ENCODE peak calls at places on chromosomes 6 and 20, in six cellular contexts. Z is epithelial cell of esophagus, I is A549, W is cardiac muscle cell, C is stomach, S is IMR-90. T is an unnamed sample.

GRCh38 chr6:35312763-35313125 is 15.1 kb downstream of the DEF6 start:
- DNase-seq in Z (no peak), I (no peak), W (no peak), C (no peak), S (no peak), T (no peak)

GRCh38 chr20:34871320-34871926 is 1.2 kb downstream of the GGT7 start:
- DNase-seq in Z (peak; percentile 32), I (no peak), W (no peak), C (no peak), S (no peak), T (no peak)

GRCh38 chr6:170250451-170250850 is 40.4 kb downstream of the DLL1 start:
- DNase-seq in Z (no peak), I (no peak), W (no peak), C (no peak), S (no peak), T (no peak)

GRCh38 chr6:124022641-124023040 is 219.0 kb downstream of the NKAIN2 start:
- DNase-seq in Z (no peak), I (no peak), W (no peak), C (no peak), S (no peak), T (no peak)

GRCh38 chr6:140779991-140780596 is 1352.6 kb upstream of the GJE1 start:
- DNase-seq in Z (peak; percentile 78), I (no peak), W (no peak), C (peak; percentile 29), S (no peak), T (no peak)

GRCh38 chr20:51140671-51141070 is 117.8 kb upstream of the KCNG1 start:
- DNase-seq in Z (no peak), I (no peak), W (no peak), C (no peak), S (no peak), T (no peak)

GRCh38 chr6:42963855-42964605 is 3.5 kb downstream of the GNMT start:
- DNase-seq in Z (peak; percentile 66), I (peak; percentile 63), W (peak; percentile 67), C (no peak), S (peak; percentile 58), T (no peak)

GRCh38 chr6:11868392-11868791 is 89.8 kb upstream of the ADTRP start:
- DNase-seq in Z (no peak), I (no peak), W (no peak), C (no peak), S (no peak), T (no peak)

GRCh38 chr6:90319044-90319443 is 22.4 kb upstream of the BACH2 start:
- DNase-seq in Z (peak; percentile 24), I (no peak), W (peak; percentile 15), C (no peak), S (peak; percentile 79), T (no peak)

GRCh38 chr6:133040025-133040838 is 200.9 kb upstream of the EYA4 start:
- DNase-seq in Z (peak; percentile 42), I (peak; percentile 34), W (peak; percentile 59), C (no peak), S (peak; percentile 34), T (no peak)

GRCh38 chr6:96675617-96676016 is 112.7 kb downstream of the FHL5 start:
- DNase-seq in Z (no peak), I (no peak), W (no peak), C (no peak), S (no peak), T (no peak)

GRCh38 chr20:3551681-3552434 is 81.0 kb downstream of the ATRN start:
- DNase-seq in Z (no peak), I (no peak), W (no peak), C (no peak), S (peak; percentile 12), T (no peak)

GRCh38 chr6:142566628-142567396 is 265.0 kb downstream of the ADGRG6 start:
- DNase-seq in Z (peak; percentile 63), I (peak; percentile 57), W (peak; percentile 71), C (peak; percentile 41), S (peak; percentile 47), T (peak; percentile 51)

GRCh38 chr6:142569676-142570075 is 267.9 kb downstream of the ADGRG6 start:
- DNase-seq in Z (peak; percentile 46), I (no peak), W (no peak), C (no peak), S (no peak), T (no peak)

GRCh38 chr6:142567476-142567875 is 265.7 kb downstream of the ADGRG6 start:
- DNase-seq in Z (no peak), I (no peak), W (no peak), C (no peak), S (no peak), T (no peak)

GRCh38 chr6:142570221-142570671 is 268.4 kb downstream of the ADGRG6 start:
- DNase-seq in Z (peak; percentile 80), I (no peak), W (no peak), C (peak; percentile 26), S (peak; percentile 52), T (no peak)

DNA sequence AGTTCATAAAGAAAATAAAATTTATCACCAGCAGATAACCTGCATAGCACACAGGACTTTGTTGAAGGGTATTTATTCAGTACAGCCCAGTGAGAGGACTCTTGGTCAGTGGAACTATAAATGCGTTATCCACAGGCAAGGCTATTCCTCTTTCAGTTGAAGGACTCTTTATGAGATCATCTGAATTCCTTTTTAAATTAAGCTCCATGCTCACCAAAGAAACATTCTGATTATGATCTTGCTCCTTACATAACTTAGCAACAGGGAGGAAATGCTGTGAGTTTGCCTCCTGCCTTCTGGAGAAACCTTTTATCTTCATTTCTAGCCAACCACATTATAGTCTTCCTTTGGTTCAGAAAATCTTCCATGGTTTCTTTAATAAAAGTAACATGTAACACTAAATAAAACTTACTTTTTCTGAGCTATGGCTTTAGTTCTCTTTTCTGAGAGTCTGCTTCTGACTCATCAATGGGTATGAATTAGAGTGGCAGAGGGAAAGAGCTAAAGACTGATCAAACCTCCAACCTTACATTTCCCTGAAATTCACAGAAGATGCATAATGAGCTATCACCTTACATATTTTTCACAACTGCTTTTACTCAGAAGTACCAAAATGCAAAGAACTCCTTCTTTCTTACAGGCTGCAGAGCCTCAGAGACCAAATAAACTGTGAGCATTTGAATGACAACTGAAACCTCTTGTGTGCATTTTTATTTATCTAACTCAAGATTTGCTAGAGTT is 267.2 kb downstream of the ADGRG6 start:
- DNase-seq in Z (peak; percentile 23), I (no peak), W (peak; percentile 32), C (no peak), S (peak; percentile 49), T (no peak)
- TF ChIP-seq CTCF in Z (no peak), I (no peak), W (no peak), C (no peak), S (no peak), T (no peak)

GRCh38 chr6:84539122-84539856 is 225.1 kb downstream of the TBX18 start:
- DNase-seq in Z (no peak), I (no peak), W (peak; percentile 9), C (no peak), S (no peak), T (no peak)

DNA sequence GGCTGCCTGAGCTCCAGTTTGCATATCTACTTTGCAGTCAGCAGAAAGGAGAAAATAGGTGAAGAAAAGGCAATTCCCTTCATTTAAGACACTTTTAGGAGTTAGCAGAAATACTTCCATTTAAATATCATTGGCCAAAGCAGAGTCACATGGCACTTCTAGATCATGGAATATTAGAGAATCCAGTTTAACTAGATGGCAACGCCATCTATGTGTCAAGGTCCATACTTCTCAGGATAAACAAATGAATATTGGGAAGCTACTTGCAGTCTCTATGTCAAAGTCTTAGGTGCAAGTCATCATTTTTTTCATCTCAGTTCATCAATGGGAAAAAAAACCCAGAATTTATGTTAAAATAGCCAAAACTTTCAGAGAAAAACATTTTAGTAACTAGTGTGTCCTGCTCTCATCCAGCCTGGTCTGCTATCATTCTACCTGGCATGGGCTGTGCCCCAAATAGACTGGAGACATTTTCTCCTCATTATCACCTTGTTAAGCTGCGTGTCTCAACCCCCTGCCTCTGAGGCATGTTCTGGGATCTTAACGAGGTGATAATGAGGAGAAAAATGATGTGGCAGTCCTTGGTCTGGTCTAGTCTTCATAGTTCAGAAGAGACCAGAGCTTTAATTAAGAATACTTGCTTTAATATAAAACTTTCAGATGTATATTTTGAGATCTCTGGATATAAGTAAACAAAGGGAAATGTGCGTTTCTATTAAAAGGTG is 227.3 kb downstream of the TBX18 start:
- DNase-seq in Z (peak; percentile 12), I (peak; percentile 22), W (no peak), C (no peak), S (no peak), T (no peak)
- TF ChIP-seq CTCF in Z (no peak), I (no peak), W (no peak), C (no peak), S (no peak), T (no peak)

GRCh38 chr20:57868310-57868709 is 158.5 kb upstream of the PMEPA1 start:
- DNase-seq in Z (no peak), I (no peak), W (no peak), C (no peak), S (no peak), T (no peak)
- TF ChIP-seq CTCF in Z (no peak), I (no peak), W (no peak), C (no peak), S (no peak), T (no peak)

GRCh38 chr6:117311310-117311709 is 46.0 kb downstream of the VGLL2 start:
- DNase-seq in Z (no peak), I (no peak), W (no peak), C (no peak), S (no peak), T (no peak)

DNA sequence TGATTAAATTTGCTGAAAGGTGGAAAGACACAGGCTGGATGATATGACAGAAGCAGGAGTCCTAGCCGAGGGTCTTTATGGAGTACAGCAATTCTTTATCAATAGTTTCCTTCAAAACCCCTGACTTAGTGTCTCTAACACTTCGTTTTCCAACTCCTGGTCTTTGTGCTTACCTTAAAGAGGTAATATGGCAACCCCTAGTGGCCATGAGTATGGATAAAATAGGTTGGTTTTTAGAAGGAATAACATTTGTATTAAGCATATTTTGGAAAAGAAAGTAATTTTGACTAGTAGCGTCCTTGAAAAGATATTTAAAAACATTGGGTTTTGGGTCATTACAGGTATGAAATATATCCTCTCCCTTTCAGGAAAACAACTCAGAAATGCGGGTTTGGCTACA is 51.9 kb downstream of the VGLL2 start:
- DNase-seq in Z (peak; percentile 59), I (peak; percentile 22), W (peak; percentile 11), C (no peak), S (peak; percentile 6), T (no peak)
- TF ChIP-seq CTCF in Z (peak; percentile 57), I (peak; percentile 40), W (peak; percentile 25), C (peak; percentile 11), S (peak; percentile 26), T (peak; percentile 42)

T was measured in GM13977.